ENCODE peak calls at places on chromosomes 5 and 9, in four cellular contexts. One of them, this sample, is unnamed.

GRCh38 chr9:18208166-18209059 is 265.5 kb upstream of the ADAMTSL1 start:
- DNase-seq in H1: peak; percentile 46
- DNase-seq in heart right ventricle: no peak
- DNase-seq in heart left ventricle: peak; percentile 13
- DNase-seq in this sample: peak; percentile 61

GRCh38 chr5:147751156-147751830 is 31.2 kb downstream of the JAKMIP2 start:
- DNase-seq in heart right ventricle: no peak
- DNase-seq in heart left ventricle: no peak
- DNase-seq in H1: no peak
- DNase-seq in this sample: peak; percentile 26

GRCh38 chr5:9401786-9402472 is 143.9 kb downstream of the SEMA5A start:
- DNase-seq in heart right ventricle: no peak
- DNase-seq in heart left ventricle: no peak
- DNase-seq in H1: no peak
- DNase-seq in this sample: no peak

GRCh38 chr5:145660897-145661650 is 174.1 kb downstream of the PRELID2 start:
- DNase-seq in heart left ventricle: no peak
- DNase-seq in H1: no peak
- DNase-seq in heart right ventricle: no peak
- DNase-seq in this sample: no peak

GRCh38 chr5:8500426-8500825 is 631.5 kb downstream of the MTRR start:
- DNase-seq in heart left ventricle: no peak
- DNase-seq in heart right ventricle: no peak
- DNase-seq in H1: no peak
- DNase-seq in this sample: no peak

GRCh38 chr5:173451031-173451430 is 122.8 kb upstream of the STC2 start:
- DNase-seq in heart left ventricle: no peak
- DNase-seq in H1: peak; percentile 3
- DNase-seq in heart right ventricle: no peak
- DNase-seq in this sample: peak; percentile 58

GRCh38 chr5:101943784-101944183 is 352.3 kb downstream of the SLCO4C1 start:
- DNase-seq in H1: no peak
- DNase-seq in heart left ventricle: no peak
- DNase-seq in heart right ventricle: no peak
- DNase-seq in this sample: no peak

GRCh38 chr9:6239048-6239461 is 23.4 kb downstream of the IL33 start:
- DNase-seq in heart right ventricle: no peak
- DNase-seq in H1: no peak
- DNase-seq in heart left ventricle: no peak
- DNase-seq in this sample: no peak

GRCh38 chr9:19201899-19202891 is 28.3 kb upstream of the DENND4C start:
- DNase-seq in heart right ventricle: no peak
- DNase-seq in H1: no peak
- DNase-seq in heart left ventricle: no peak
- DNase-seq in this sample: no peak

GRCh38 chr5:129249891-129250290 is 155.3 kb downstream of the ISOC1 start:
- DNase-seq in heart right ventricle: no peak
- DNase-seq in H1: no peak
- DNase-seq in heart left ventricle: no peak
- DNase-seq in this sample: no peak

GRCh38 chr5:92822183-92822582 is 758.8 kb downstream of the NR2F1-AS1 start:
- DNase-seq in heart left ventricle: no peak
- DNase-seq in H1: no peak
- DNase-seq in heart right ventricle: no peak
- DNase-seq in this sample: no peak

GRCh38 chr9:132077881-132078280 is 1.8 kb downstream of the MED27 start:
- DNase-seq in H1: no peak
- DNase-seq in heart right ventricle: no peak
- DNase-seq in heart left ventricle: no peak
- DNase-seq in this sample: no peak

GRCh38 chr9:126925876-126926275 is 11.3 kb downstream of the RALGPS1 start:
- DNase-seq in H1: no peak
- DNase-seq in heart right ventricle: no peak
- DNase-seq in heart left ventricle: no peak
- DNase-seq in this sample: no peak

GRCh38 chr5:147822686-147823491 is 8.6 kb downstream of the SPINK1 start:
- DNase-seq in H1: peak; percentile 31
- DNase-seq in heart left ventricle: peak; percentile 29
- DNase-seq in heart right ventricle: no peak
- DNase-seq in this sample: peak; percentile 92

GRCh38 chr5:180583738-180584137 is 7.6 kb downstream of the SCGB3A1 start:
- DNase-seq in heart left ventricle: no peak
- DNase-seq in H1: no peak
- DNase-seq in heart right ventricle: no peak
- DNase-seq in this sample: no peak

GRCh38 chr5:360277-361027 is 38.9 kb downstream of the AHRR start:
- DNase-seq in heart right ventricle: no peak
- DNase-seq in heart left ventricle: no peak
- DNase-seq in H1: no peak
- DNase-seq in this sample: no peak

GRCh38 chr5:31939151-31939550 is 235.0 kb downstream of the GOLPH3 start:
- DNase-seq in heart right ventricle: no peak
- DNase-seq in heart left ventricle: no peak
- DNase-seq in H1: no peak
- DNase-seq in this sample: no peak

GRCh38 chr9:37026936-37027581 is 7.0 kb downstream of the PAX5 start:
- DNase-seq in heart left ventricle: no peak
- DNase-seq in H1: no peak
- DNase-seq in heart right ventricle: no peak
- DNase-seq in this sample: no peak

GRCh38 chr5:68215888-68216736 is 556 bp downstream of the PIK3R1 start:
- DNase-seq in heart left ventricle: peak; percentile 62
- DNase-seq in heart right ventricle: peak; percentile 60
- DNase-seq in H1: no peak
- DNase-seq in this sample: peak; percentile 72

GRCh38 chr5:72156921-72157320 is 49.6 kb downstream of the MAP1B start:
- DNase-seq in heart right ventricle: no peak
- DNase-seq in H1: no peak
- DNase-seq in heart left ventricle: no peak
- DNase-seq in this sample: no peak

GRCh38 chr5:156991714-156992113 is 28.7 kb upstream of the TIMD4 start:
- DNase-seq in H1: no peak
- DNase-seq in heart left ventricle: no peak
- DNase-seq in heart right ventricle: no peak
- DNase-seq in this sample: no peak

GRCh38 chr5:172107606-172108005 is 80.4 kb downstream of the STK10 start:
- DNase-seq in heart left ventricle: no peak
- DNase-seq in heart right ventricle: no peak
- DNase-seq in H1: no peak
- DNase-seq in this sample: peak; percentile 74

GRCh38 chr9:86614871-86615849 is 260.9 kb upstream of the TUT7 start:
- DNase-seq in heart left ventricle: no peak
- DNase-seq in heart right ventricle: no peak
- DNase-seq in H1: no peak
- DNase-seq in this sample: peak; percentile 91

GRCh38 chr5:127320032-127320945 is 29.7 kb downstream of the MEGF10 start:
- DNase-seq in heart right ventricle: no peak
- DNase-seq in heart left ventricle: no peak
- DNase-seq in H1: no peak
- DNase-seq in this sample: peak; percentile 89

GRCh38 chr9:68513981-68514380 is 26.7 kb downstream of the TMEM252 start:
- DNase-seq in heart right ventricle: no peak
- DNase-seq in heart left ventricle: no peak
- DNase-seq in H1: no peak
- DNase-seq in this sample: no peak

GRCh38 chr5:158456756-158457155 is 597.8 kb upstream of the CLINT1 start:
- DNase-seq in H1: no peak
- DNase-seq in heart left ventricle: no peak
- DNase-seq in heart right ventricle: no peak
- DNase-seq in this sample: peak; percentile 73

GRCh38 chr5:177385720-177386119 is 1.5 kb downstream of the SLC34A1 start:
- DNase-seq in heart right ventricle: no peak
- DNase-seq in heart left ventricle: no peak
- DNase-seq in H1: no peak
- DNase-seq in this sample: no peak

GRCh38 chr5:123951204-123951977 is 439.4 kb downstream of the CSNK1G3 start:
- DNase-seq in heart right ventricle: no peak
- DNase-seq in H1: no peak
- DNase-seq in heart left ventricle: no peak
- DNase-seq in this sample: peak; percentile 45

GRCh38 chr9:17793713-17794622 is 215.1 kb downstream of the SH3GL2 start:
- DNase-seq in heart left ventricle: no peak
- DNase-seq in heart right ventricle: no peak
- DNase-seq in H1: no peak
- DNase-seq in this sample: peak; percentile 60

GRCh38 chr9:89629096-89629976 is 24.5 kb downstream of the GADD45G start:
- DNase-seq in heart left ventricle: no peak
- DNase-seq in heart right ventricle: no peak
- DNase-seq in H1: no peak
- DNase-seq in this sample: no peak

GRCh38 chr9:89632136-89633135 is 27.6 kb downstream of the GADD45G start:
- DNase-seq in H1: no peak
- DNase-seq in heart right ventricle: no peak
- DNase-seq in heart left ventricle: no peak
- DNase-seq in this sample: no peak

GRCh38 chr9:89633404-89633803 is 28.6 kb downstream of the GADD45G start:
- DNase-seq in heart left ventricle: no peak
- DNase-seq in heart right ventricle: no peak
- DNase-seq in H1: no peak
- DNase-seq in this sample: no peak

GRCh38 chr9:89633920-89634319 is 29.1 kb downstream of the GADD45G start:
- DNase-seq in heart right ventricle: no peak
- DNase-seq in heart left ventricle: no peak
- DNase-seq in H1: no peak
- DNase-seq in this sample: no peak

GRCh38 chr9:89631381-89631780 is 26.6 kb downstream of the GADD45G start:
- DNase-seq in heart right ventricle: no peak
- DNase-seq in H1: no peak
- DNase-seq in heart left ventricle: no peak
- DNase-seq in this sample: no peak
- H3K27ac ChIP-seq in heart right ventricle: no peak overlapping the region
- H3K27ac ChIP-seq in H1: no peak overlapping the region
- H3K27ac ChIP-seq in heart left ventricle: no peak overlapping the region
- H3K27ac ChIP-seq in this sample: no peak overlapping the region

GRCh38 chr5:150512368-150512747 is 4.4 kb downstream of the NDST1 start:
- DNase-seq in heart right ventricle: no peak
- DNase-seq in heart left ventricle: no peak
- DNase-seq in H1: no peak
- DNase-seq in this sample: no peak

GRCh38 chr5:150513375-150514309 is 5.7 kb downstream of the NDST1 start:
- DNase-seq in heart right ventricle: no peak
- DNase-seq in heart left ventricle: no peak
- DNase-seq in H1: no peak
- DNase-seq in this sample: no peak

GRCh38 chr5:150510460-150511263 is 2.7 kb downstream of the NDST1 start:
- DNase-seq in H1: no peak
- DNase-seq in heart left ventricle: no peak
- DNase-seq in heart right ventricle: no peak
- DNase-seq in this sample: no peak

GRCh38 chr5:150509992-150510391 is 2.1 kb downstream of the NDST1 start:
- DNase-seq in heart left ventricle: no peak
- DNase-seq in heart right ventricle: no peak
- DNase-seq in H1: no peak
- DNase-seq in this sample: no peak

DNA sequence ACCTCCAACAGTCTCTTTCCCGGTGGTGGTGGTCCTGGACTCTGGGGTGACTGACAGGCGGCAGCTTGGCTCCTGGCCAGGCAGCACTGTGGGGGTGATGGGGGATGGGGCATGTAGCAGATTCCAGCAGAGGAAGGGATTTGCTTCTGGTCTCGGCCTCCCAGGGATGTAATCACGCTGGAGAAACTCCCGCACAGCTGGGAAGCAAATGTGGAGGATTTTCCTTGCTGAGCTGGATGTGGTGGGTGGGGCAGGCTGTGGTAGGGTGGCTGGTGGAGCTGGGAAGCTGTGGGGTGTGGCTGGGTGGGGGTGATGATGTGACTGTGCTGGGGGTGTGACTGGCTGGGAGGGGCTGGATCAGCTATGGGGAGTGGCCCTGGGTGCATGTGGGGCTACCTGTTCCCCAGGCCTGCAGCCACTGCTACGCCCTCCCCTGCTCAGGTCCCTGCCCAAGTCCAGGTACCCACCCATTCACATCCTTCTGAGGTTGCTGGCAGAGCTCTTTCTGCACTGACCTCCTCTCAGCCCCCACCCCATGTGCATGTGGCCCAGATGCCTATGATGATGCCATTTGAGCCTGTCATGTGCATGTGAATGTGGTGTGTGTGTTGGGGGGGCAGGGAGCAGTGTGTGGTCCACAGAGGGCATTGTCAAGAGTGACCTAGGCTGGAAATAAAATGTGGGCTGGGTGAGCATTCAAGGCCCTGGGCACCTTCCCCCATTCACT is 3.9 kb downstream of the NDST1 start:
- DNase-seq in H1: no peak
- DNase-seq in heart left ventricle: no peak
- DNase-seq in heart right ventricle: no peak
- DNase-seq in this sample: peak; percentile 89
- H3K4me1 ChIP-seq in H1: peaks cover 36% of the 10 kb centered on the region
- H3K4me1 ChIP-seq in heart left ventricle: peaks cover 98% of the 10 kb centered on the region
- H3K4me1 ChIP-seq in heart right ventricle: peaks cover 99% of the 10 kb centered on the region
- H3K4me1 ChIP-seq in this sample: peaks cover 67% of the 10 kb centered on the region

GRCh38 chr9:133901184-133901835 is 90.8 kb downstream of the VAV2 start:
- DNase-seq in heart right ventricle: no peak
- DNase-seq in heart left ventricle: no peak
- DNase-seq in H1: no peak
- DNase-seq in this sample: no peak
- H3K4me3 ChIP-seq in heart right ventricle: no peak overlapping the region
- H3K4me3 ChIP-seq in heart left ventricle: no peak overlapping the region
- H3K4me3 ChIP-seq in H1: no peak overlapping the region
- H3K4me3 ChIP-seq in this sample: no peak overlapping the region

DNA sequence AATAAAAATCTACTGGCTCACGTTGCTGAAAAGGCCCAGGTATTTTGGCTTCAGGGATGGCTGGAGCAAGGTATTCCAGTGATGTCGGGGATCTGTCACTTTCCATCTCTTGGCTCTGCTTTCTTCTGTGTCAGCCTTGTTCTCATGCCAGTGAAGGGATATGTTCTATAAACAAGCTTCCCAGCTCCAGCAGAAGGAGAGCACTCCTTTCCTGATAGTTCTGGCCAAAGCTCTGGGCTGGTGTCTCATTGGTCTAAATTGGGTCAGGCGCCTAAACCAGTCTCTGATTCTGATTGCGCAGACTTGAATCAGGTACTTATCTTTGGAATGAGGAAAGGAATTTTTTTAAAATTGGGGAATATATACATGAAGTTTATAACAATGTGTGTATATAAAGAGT is 5.1 kb downstream of the SNX30 start:
- DNase-seq in H1: no peak
- DNase-seq in heart left ventricle: peak; percentile 13
- DNase-seq in heart right ventricle: no peak
- DNase-seq in this sample: no peak
- H3K27ac ChIP-seq in H1: no peak overlapping the region
- H3K27ac ChIP-seq in heart left ventricle: peak overlapping the region; percentile 17
- H3K27ac ChIP-seq in heart right ventricle: no peak overlapping the region
- H3K27ac ChIP-seq in this sample: no peak overlapping the region

This sample was measured in SJCRH30.